ENCODE peak calls at places on chromosomes 16 and 17, in five cellular contexts. O, S, D, M and J are unnamed samples.

GRCh38 chr17:76408037-76408849 is 23.8 kb downstream of the SPHK1 start:
- DNase-seq in O (peak), S (peak), D (no peak), M (peak), J (no peak)

GRCh38 chr16:86373502-86373901 is 136.8 kb upstream of the FOXF1 start:
- DNase-seq in O (no peak), S (no peak), D (no peak), M (no peak), J (no peak)

GRCh38 chr16:27918755-27919154 is 144.8 kb downstream of the GSG1L start:
- DNase-seq in O (no peak), S (no peak), D (no peak), M (no peak), J (no peak)

GRCh38 chr17:65185686-65186382 is 48.7 kb downstream of the RGS9 start:
- DNase-seq in O (no peak), S (no peak), D (no peak), M (no peak), J (no peak)

GRCh38 chr17:50074227-50074626 is 18.3 kb downstream of the ITGA3 start:
- DNase-seq in O (no peak), S (no peak), D (no peak), M (no peak), J (no peak)

GRCh38 chr16:77596243-77596642 is 126.1 kb upstream of the NUDT7 start:
- DNase-seq in O (no peak), S (no peak), D (no peak), M (peak), J (no peak)

GRCh38 chr16:5041604-5042133 is 7.9 kb upstream of the NAGPA start:
- DNase-seq in O (no peak), S (no peak), D (no peak), M (no peak), J (no peak)

GRCh38 chr17:45150911-45151809 is 2.9 kb downstream of the HEXIM1 start:
- DNase-seq in O (no peak), S (no peak), D (no peak), M (no peak), J (no peak)

GRCh38 chr17:77499699-77500435 is 359.1 kb downstream of the SEC14L1 start:
- DNase-seq in O (no peak), S (no peak), D (no peak), M (no peak), J (no peak)

GRCh38 chr17:9371019-9371418 is 204.6 kb downstream of the STX8 start:
- DNase-seq in O (no peak), S (no peak), D (no peak), M (peak), J (no peak)

GRCh38 chr17:68509151-68510057 is 2.8 kb upstream of the PRKAR1A start:
- DNase-seq in O (no peak), S (peak), D (no peak), M (no peak), J (no peak)

GRCh38 chr17:69523252-69523861 is 108.9 kb downstream of the MAP2K6 start:
- DNase-seq in O (peak), S (peak), D (peak), M (peak), J (no peak)

GRCh38 chr16:63080736-63081135 is 1044.5 kb upstream of the CDH8 start:
- DNase-seq in O (no peak), S (no peak), D (no peak), M (no peak), J (no peak)

DNA sequence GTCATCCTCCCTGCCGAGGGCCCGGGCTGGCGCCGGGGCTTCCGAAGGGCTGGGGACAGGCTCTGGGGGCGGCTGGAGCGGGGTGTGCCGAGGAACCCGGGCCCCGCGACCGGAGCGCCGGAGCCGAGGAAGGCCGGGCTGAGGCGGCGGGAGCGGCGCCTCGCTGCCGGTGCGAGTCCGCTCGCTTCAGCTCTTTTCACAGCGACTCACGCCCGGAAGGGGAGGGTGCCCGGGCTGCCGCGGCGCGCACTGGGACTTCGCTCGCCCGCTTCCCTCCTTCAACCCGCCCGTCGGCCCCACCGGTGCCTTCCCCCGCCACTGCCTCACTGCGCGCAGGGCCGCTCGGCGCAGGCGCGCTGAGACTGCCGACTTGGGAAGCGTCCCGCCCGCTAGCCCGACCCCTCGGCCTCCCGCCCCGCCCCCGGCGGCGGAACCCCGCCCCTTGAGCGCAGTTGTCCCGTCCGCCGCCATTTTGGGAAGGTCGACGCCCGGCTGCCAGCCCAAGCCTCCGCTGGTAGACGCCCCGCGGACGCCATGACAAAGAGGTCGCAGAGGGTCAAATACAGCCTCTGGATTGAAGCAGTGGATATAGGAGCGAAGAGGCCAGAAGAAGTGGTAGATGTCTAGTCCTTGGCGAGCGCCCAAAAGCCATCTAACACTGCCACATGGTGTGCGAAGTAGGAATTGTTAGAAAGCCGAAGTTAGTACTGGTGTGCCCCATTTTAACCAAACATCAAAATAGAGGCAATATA is at the start of gene UBE2G1:
- DNase-seq in O (peak), S (peak), D (peak), M (peak), J (peak)
- TF ChIP-seq CTCF in O (peak), S (no peak), D (peak), M (peak), J (peak)

GRCh38 chr17:1162116-1162855 is 17.5 kb downstream of the ABR start:
- DNase-seq in O (no peak), S (no peak), D (no peak), M (no peak), J (no peak)
- TF ChIP-seq CTCF in O (no peak), S (no peak), D (no peak), M (no peak), J (no peak)

GRCh38 chr16:82580293-82580900 is 46.4 kb upstream of the CDH13 start:
- DNase-seq in O (peak), S (peak), D (no peak), M (peak), J (no peak)
- TF ChIP-seq CTCF in O (peak), S (no peak), D (peak), M (peak), J (peak)

DNA sequence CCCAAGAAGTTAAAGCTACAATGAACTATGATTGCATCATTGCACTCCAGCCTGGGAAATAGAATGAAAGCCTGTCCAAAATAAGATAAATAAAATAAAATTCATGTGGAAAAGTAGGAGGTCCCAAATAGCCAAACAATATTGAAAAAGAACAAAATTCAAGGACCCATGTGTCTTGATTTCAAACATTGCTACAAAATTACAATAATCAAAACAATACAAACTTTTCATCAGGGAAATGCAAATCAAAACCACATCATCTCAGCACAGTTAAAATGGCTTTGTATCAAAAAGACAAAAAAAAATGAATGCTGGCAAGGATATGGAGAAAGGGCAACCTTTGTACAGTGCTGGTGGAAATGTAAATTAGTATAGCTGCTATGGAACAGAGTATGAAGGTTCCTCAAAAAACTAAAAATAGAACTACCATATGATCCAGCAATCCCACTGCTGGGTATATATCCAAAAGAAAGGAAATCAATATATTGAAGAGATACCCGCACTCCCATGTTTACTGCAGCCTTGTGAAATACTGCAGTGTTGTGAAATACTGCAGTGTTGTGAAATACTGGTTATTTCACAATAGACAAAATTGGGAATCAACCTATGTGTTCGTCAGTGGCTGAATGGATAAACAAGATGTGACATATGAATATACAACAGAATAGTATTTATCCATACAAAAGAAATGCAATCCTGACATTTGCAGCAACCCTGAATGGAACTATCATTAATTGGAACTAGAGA is 24.5 kb upstream of the ZNF287 start:
- DNase-seq in O (no peak), S (no peak), D (no peak), M (peak), J (no peak)
- TF ChIP-seq CTCF in O (no peak), S (no peak), D (no peak), M (no peak), J (no peak)

DNA sequence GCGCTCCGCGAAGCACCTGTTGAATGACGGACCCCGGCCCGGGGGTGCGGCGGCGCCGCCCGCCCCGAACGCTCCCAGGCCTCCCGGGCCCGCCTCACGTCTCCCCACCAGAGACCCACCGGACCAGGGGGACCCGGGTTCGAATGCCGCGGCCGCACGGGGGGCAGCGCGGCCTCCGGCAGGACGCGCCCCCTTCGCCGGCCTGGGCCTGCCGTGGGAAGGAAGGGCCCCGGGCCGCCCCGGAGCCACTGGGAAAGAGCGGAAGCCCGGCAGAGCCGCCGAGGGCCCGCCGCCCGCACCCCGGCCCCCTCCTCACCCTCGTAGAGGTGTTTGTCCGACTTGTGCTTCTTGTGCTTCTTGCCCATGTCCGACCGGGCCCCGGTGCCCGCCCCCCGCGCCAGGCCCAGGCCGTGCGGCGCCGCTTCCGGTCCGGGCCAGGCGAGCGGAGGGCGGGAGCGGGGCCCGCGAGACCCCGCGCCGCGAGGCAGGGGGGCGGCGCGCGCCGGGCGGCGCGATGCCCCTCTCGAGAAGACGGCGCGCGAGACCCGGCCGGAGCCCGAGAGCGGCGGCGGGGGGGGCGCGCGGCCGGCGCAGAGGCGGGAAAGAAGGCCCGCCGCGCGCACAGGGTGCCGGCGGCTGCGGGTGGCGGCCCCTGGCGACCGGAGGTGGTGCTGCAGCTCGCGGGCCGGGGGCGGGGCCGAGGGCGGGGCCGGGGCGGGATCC is at the start of gene BRD7:
- DNase-seq in O (peak), S (peak), D (no peak), M (peak), J (peak)
- TF ChIP-seq CTCF in O (peak), S (peak), D (peak), M (peak), J (peak)

GRCh38 chr17:28492352-28493310 is 13.5 kb upstream of the FOXN1 start:
- DNase-seq in O (no peak), S (no peak), D (no peak), M (peak), J (no peak)
- TF ChIP-seq CTCF in O (no peak), S (no peak), D (no peak), M (no peak), J (no peak)

DNA sequence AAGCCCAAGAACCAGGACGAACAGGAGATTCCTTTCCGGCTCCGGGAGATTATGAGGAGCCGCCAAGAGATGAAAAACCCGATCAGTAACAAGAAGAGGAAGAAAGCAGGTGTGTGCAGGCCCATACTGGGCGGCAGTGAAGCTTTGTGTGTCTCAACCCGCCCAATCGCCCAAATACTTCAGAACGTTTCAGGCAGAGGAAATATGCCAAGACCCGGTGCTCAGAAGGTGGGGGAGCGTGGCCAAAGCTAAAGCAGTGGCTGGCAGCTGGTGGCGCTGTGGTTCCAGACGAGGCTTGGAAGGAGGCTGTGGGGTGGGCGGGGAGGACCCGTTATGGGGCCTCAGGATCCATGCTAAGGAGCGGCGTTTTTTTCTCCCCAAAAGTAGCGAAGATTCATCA is 1.2 kb downstream of the CCDC137 start:
- DNase-seq in O (peak), S (no peak), D (no peak), M (no peak), J (no peak)
- TF ChIP-seq CTCF in O (no peak), S (no peak), D (peak), M (no peak), J (no peak)

GRCh38 chr16:66115373-66115772 is 251.1 kb upstream of the CDH5 start:
- DNase-seq in O (no peak), S (no peak), D (no peak), M (no peak), J (no peak)
- TF ChIP-seq CTCF in O (peak), S (no peak), D (peak), M (no peak), J (peak)

DNA sequence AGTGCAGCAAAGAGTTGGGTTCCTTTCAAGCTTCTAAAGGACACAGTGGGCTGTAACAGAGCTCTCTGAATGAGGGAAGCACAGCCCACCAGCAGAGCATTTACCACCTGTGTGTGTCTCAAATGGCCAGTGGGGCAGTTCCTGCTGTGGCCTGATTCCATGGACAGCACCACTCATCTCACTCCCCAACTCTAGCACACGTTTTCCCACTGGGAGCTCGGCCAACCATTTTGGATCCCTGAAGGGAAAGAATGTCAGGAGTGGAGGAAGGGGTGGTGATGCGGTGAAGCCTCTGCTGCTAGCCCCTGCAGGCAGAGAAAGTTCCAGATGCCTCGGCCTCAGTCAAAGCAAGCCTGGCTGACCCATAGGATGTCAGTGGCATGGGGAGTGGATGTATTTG is 86.6 kb downstream of the PLXDC1 start:
- DNase-seq in O (no peak), S (no peak), D (no peak), M (no peak), J (no peak)
- TF ChIP-seq CTCF in O (no peak), S (no peak), D (no peak), M (no peak), J (no peak)